ENCODE peak calls at places on chromosomes 11 and 22, in eight cellular contexts. W, E, A, H, C, I, G and T are unnamed samples.

GRCh38 chr11:10651579-10652361 is 41.8 kb downstream of the IRAG1 start:
- DNase-seq in W (no peak), E (peak), A (no peak), H (no peak), C (no peak), I (no peak), G (no peak), T (peak)

GRCh38 chr11:10763766-10764165 is 12.7 kb downstream of the CTR9 start:
- DNase-seq in W (no peak), E (no peak), A (no peak), H (no peak), C (no peak), I (no peak), G (no peak), T (no peak)

GRCh38 chr11:6427516-6427915 is 8.6 kb upstream of the APBB1 start:
- DNase-seq in W (no peak), E (no peak), A (no peak), H (no peak), C (no peak), I (no peak), G (no peak), T (no peak)

GRCh38 chr22:42697542-42698013 is 23.1 kb downstream of the A4GALT start:
- DNase-seq in W (peak), E (peak), A (peak), H (no peak), C (peak), I (peak), G (no peak), T (peak)

GRCh38 chr11:119347242-119347641 is 737 bp upstream of the MFRP start:
- DNase-seq in W (no peak), E (no peak), A (no peak), H (no peak), C (no peak), I (no peak), G (no peak), T (no peak)

GRCh38 chr11:119144825-119145476 is 3.9 kb upstream of the ABCG4 start:
- DNase-seq in W (peak), E (no peak), A (peak), H (no peak), C (peak), I (peak), G (peak), T (peak)

GRCh38 chr22:20803696-20804324 is 29.9 kb downstream of the SERPIND1 start:
- DNase-seq in W (no peak), E (no peak), A (peak), H (peak), C (no peak), I (no peak), G (no peak), T (no peak)

GRCh38 chr11:36150986-36151385 is 138.2 kb downstream of the COMMD9 start:
- DNase-seq in W (no peak), E (no peak), A (peak), H (no peak), C (no peak), I (no peak), G (no peak), T (no peak)

GRCh38 chr11:76704171-76704948 is 33.8 kb upstream of the LRRC32 start:
- DNase-seq in W (no peak), E (no peak), A (no peak), H (no peak), C (no peak), I (no peak), G (no peak), T (no peak)

GRCh38 chr11:44036811-44037657 is 10.7 kb upstream of the ACCSL start:
- DNase-seq in W (peak), E (peak), A (peak), H (peak), C (peak), I (peak), G (peak), T (peak)

GRCh38 chr11:43567396-43567975 is 113.1 kb upstream of the HSD17B12 start:
- DNase-seq in W (peak), E (no peak), A (no peak), H (peak), C (peak), I (no peak), G (peak), T (no peak)

GRCh38 chr11:13303668-13304649 is 26.4 kb downstream of the BMAL1 start:
- DNase-seq in W (no peak), E (no peak), A (no peak), H (no peak), C (no peak), I (no peak), G (no peak), T (peak)

GRCh38 chr22:36577019-36577418 is 48.1 kb upstream of the EIF3D start:
- DNase-seq in W (no peak), E (no peak), A (peak), H (no peak), C (no peak), I (no peak), G (no peak), T (no peak)

GRCh38 chr22:25068701-25069100 is 116.2 kb downstream of the KIAA1671 start:
- DNase-seq in W (no peak), E (no peak), A (no peak), H (no peak), C (no peak), I (no peak), G (no peak), T (no peak)

GRCh38 chr22:50271519-50271970 is 1.4 kb upstream of the MAPK11 start:
- DNase-seq in W (peak), E (no peak), A (peak), H (no peak), C (no peak), I (peak), G (peak), T (no peak)

GRCh38 chr11:23399995-23400394 is 539.7 kb upstream of the CCDC179 start:
- DNase-seq in W (no peak), E (peak), A (no peak), H (no peak), C (no peak), I (peak), G (no peak), T (peak)

GRCh38 chr11:75583710-75584658 is 21.9 kb downstream of the SERPINH1 start:
- DNase-seq in W (no peak), E (peak), A (peak), H (no peak), C (no peak), I (peak), G (peak), T (peak)

GRCh38 chr22:47125603-47126002 is 363.2 kb downstream of the TBC1D22A start:
- DNase-seq in W (no peak), E (no peak), A (peak), H (no peak), C (no peak), I (no peak), G (no peak), T (peak)

GRCh38 chr22:50621948-50622722 is 5.8 kb downstream of the ARSA start:
- DNase-seq in W (no peak), E (no peak), A (no peak), H (no peak), C (no peak), I (no peak), G (no peak), T (no peak)

GRCh38 chr22:50002791-50003190 is 9.8 kb downstream of the IL17REL start:
- DNase-seq in W (no peak), E (no peak), A (no peak), H (no peak), C (no peak), I (no peak), G (no peak), T (no peak)

GRCh38 chr11:18329196-18329870 is 7.0 kb downstream of the GTF2H1 start:
- DNase-seq in W (peak), E (no peak), A (no peak), H (no peak), C (no peak), I (no peak), G (no peak), T (no peak)

GRCh38 chr11:45089251-45089650 is 57.2 kb upstream of the PRDM11 start:
- DNase-seq in W (no peak), E (peak), A (peak), H (no peak), C (no peak), I (peak), G (no peak), T (peak)

GRCh38 chr11:110200241-110200640 is 96.2 kb downstream of the RDX start:
- DNase-seq in W (no peak), E (no peak), A (no peak), H (no peak), C (no peak), I (no peak), G (no peak), T (no peak)